ENCODE peak calls at places on chromosomes 11 and 22, in ten cellular contexts. Z is right lobe of liver, X is heart right ventricle, G is mammary epithelial cell, C is cardiac muscle cell, J is DND-41, Q is HAP-1, M is NT2/D1, V is fibroblast of lung, B is iPS DF 6.9. P is an unnamed sample.

GRCh38 chr22:29175312-29175835 is 30.3 kb upstream of the EMID1 start:
- DNase-seq in B (no peak), C (no peak), J (no peak), Q (no peak), X (no peak), V (no peak), Z (no peak), G (no peak), M (no peak), P (no peak)

GRCh38 chr11:43581370-43582023 is 99.0 kb upstream of the HSD17B12 start:
- DNase-seq in J (no peak), X (no peak), M (no peak), B (no peak), Q (no peak), V (no peak), C (no peak), Z (no peak), G (no peak), P (no peak)

GRCh38 chr11:15716550-15716949 is 601.8 kb downstream of the INSC start:
- DNase-seq in Q (no peak), Z (no peak), M (no peak), B (no peak), X (peak; percentile 17), G (peak; percentile 74), V (peak; percentile 71), J (no peak), C (peak; percentile 11), P (no peak)

GRCh38 chr22:37999640-38000272 is 15.4 kb upstream of the SOX10 start:
- DNase-seq in B (no peak), M (no peak), Z (no peak), V (peak; percentile 85), C (peak; percentile 69), Q (no peak), X (no peak), G (peak; percentile 96), J (peak; percentile 12), P (no peak)

GRCh38 chr22:21963790-21964211 is 11.2 kb upstream of the PPM1F start:
- DNase-seq in C (no peak), G (no peak), X (no peak), Z (peak; percentile 51), J (no peak), B (no peak), M (no peak), Q (no peak), V (no peak), P (no peak)

GRCh38 chr22:20237480-20238440 is 30.4 kb downstream of the RTN4R start:
- DNase-seq in M (no peak), X (no peak), V (no peak), Q (no peak), C (no peak), B (no peak), Z (no peak), J (peak; percentile 82), G (peak; percentile 21), P (no peak)

GRCh38 chr22:32202539-32203180 is 2.2 kb downstream of the RFPL2 start:
- DNase-seq in J (peak; percentile 19), V (peak; percentile 41), G (peak; percentile 51), Q (peak; percentile 44), C (peak; percentile 40), X (peak; percentile 18), B (no peak), M (peak; percentile 25), Z (peak; percentile 86), P (no peak)

GRCh38 chr11:23540101-23540561 is 679.9 kb upstream of the CCDC179 start:
- DNase-seq in J (peak; percentile 43), M (no peak), G (peak; percentile 32), X (no peak), C (peak; percentile 49), V (peak; percentile 77), B (peak; percentile 54), Z (no peak), Q (peak; percentile 47), P (no peak)

GRCh38 chr11:115869780-115870431 is 365.7 kb upstream of the CADM1 start:
- DNase-seq in J (no peak), X (no peak), B (peak; percentile 31), Q (peak; percentile 50), M (peak; percentile 57), V (peak; percentile 50), Z (no peak), C (peak; percentile 7), G (peak; percentile 17), P (no peak)

GRCh38 chr22:28246392-28246791 is 327.3 kb upstream of the PITPNB start:
- DNase-seq in Q (no peak), B (no peak), Z (no peak), J (no peak), M (no peak), C (peak; percentile 64), V (peak; percentile 97), X (no peak), G (no peak), P (no peak)

GRCh38 chr22:25402501-25403283 is 161.8 kb upstream of the GRK3 start:
- DNase-seq in M (no peak), J (no peak), V (peak; percentile 74), X (peak; percentile 73), Q (no peak), G (peak; percentile 34), B (no peak), Z (peak; percentile 91), C (peak; percentile 56), P (no peak)

GRCh38 chr11:126404367-126404766 is 48.9 kb downstream of the ST3GAL4 start:
- DNase-seq in B (no peak), C (no peak), Q (no peak), X (no peak), Z (no peak), V (no peak), M (peak; percentile 23), J (no peak), G (peak; percentile 20), P (no peak)

GRCh38 chr11:10529279-10529678 is 11.7 kb downstream of the RNF141 start:
- DNase-seq in C (no peak), M (no peak), V (peak; percentile 88), G (no peak), J (no peak), Z (no peak), X (no peak), B (no peak), Q (no peak), P (no peak)

GRCh38 chr22:27452916-27453315 is 348.6 kb downstream of the MN1 start:
- DNase-seq in X (no peak), J (no peak), Z (no peak), Q (no peak), B (no peak), G (no peak), M (no peak), C (no peak), V (no peak), P (no peak)

GRCh38 chr11:23336961-23337360 is 476.7 kb upstream of the CCDC179 start:
- DNase-seq in V (peak; percentile 55), X (no peak), Z (no peak), Q (no peak), C (no peak), B (no peak), J (no peak), G (no peak), M (no peak), P (no peak)

GRCh38 chr11:27933992-27934829 is 173.7 kb downstream of the KIF18A start:
- DNase-seq in B (no peak), G (peak; percentile 6), C (peak; percentile 62), V (peak; percentile 100), J (no peak), M (peak; percentile 79), Z (no peak), X (no peak), Q (no peak), P (no peak)

DNA sequence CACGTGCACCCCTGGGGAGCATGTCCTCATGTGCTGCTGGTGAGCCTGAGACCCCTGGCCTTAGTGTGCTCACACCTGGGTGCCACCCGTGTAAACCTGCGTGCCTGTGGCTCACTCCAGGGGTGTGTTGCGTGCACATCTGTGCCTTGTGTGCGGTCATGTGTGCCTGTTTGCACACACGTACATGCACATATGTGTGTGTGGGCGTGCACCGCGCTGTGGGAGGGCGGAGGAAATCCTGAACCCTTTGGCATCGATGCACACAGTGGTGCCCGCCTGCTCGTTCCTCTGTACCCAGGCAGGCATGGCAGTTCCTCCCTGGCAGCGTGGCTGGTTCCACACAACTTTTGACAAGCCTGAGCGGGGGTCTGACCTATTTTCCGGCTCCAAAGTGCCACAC is 1181.9 kb downstream of the BRD1 start:
- DNase-seq in M (no peak), V (no peak), Q (no peak), J (no peak), X (no peak), C (no peak), G (no peak), B (no peak), Z (no peak), P (no peak)
- H3K9me3 ChIP-seq in M (no peaks in the 10 kb centered on the region), V (no peaks in the 10 kb centered on the region), Q (no peaks in the 10 kb centered on the region), J (no peaks in the 10 kb centered on the region), X (no peaks in the 10 kb centered on the region), C (no peaks in the 10 kb centered on the region), G (peaks cover 58% of the 10 kb centered on the region), B (peaks cover 39% of the 10 kb centered on the region), Z (no peaks in the 10 kb centered on the region), P (no peaks in the 10 kb centered on the region)

DNA sequence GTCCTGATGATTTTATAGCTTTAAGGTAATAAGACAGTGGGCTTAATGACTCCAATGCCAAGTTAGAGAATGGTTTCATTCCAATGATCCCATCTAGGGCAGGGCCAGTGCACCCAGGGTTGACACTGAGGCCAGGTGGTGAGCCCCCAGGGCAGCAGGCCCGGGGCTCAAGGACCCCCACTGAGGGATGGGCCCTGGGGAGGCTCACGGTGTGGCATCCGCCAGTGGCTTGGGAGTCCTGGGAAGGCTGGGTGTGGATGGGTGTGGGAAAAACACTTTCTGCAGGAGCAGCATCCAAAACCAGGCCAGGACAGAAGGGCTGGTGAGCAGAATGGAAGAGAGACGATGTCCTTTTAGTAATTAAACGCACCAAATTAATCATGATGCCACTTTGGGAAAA is 626.3 kb downstream of the TBC1D22A start:
- DNase-seq in Z (peak; percentile 26), B (no peak), V (no peak), Q (no peak), M (no peak), X (no peak), J (no peak), G (no peak), C (no peak), P (no peak)
- H3K9me3 ChIP-seq in Z (no peaks in the 10 kb centered on the region), B (peaks cover 41% of the 10 kb centered on the region), V (no peaks in the 10 kb centered on the region), Q (no peaks in the 10 kb centered on the region), M (no peaks in the 10 kb centered on the region), X (no peaks in the 10 kb centered on the region), J (no peaks in the 10 kb centered on the region), G (peaks cover 73% of the 10 kb centered on the region), C (no peaks in the 10 kb centered on the region), P (no peaks in the 10 kb centered on the region)

DNA sequence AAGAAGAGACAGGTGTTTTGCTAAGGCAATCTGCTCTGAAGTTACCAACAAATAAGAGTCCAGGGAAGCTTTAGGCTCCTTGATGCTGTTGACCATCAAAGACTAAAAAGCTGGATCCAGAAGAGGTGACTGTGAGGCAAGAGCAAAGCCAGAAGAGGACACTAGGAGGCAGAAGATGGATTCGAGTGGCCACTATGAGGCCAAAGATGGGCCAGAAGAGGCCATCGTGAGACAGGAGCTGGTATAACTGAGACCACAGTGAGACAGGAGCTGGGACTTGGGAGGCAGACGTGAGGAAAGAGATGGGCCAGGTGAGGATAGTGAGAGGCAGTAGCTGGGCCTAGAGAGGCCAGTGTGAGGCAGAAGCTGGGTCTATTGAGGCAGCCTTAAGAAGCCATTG is 37.7 kb downstream of the OR4C45 start:
- DNase-seq in M (no peak), C (no peak), G (no peak), J (no peak), B (no peak), Q (no peak), V (no peak), Z (no peak), X (no peak), P (no peak)
- H3K9me3 ChIP-seq in M (peaks cover 47% of the 10 kb centered on the region), C (no peaks in the 10 kb centered on the region), G (peaks cover 39% of the 10 kb centered on the region), J (no peaks in the 10 kb centered on the region), B (peaks cover 27% of the 10 kb centered on the region), Q (no peaks in the 10 kb centered on the region), V (no peaks in the 10 kb centered on the region), Z (no peaks in the 10 kb centered on the region), X (no peaks in the 10 kb centered on the region), P (no peaks in the 10 kb centered on the region)

GRCh38 chr22:47432683-47433082 is 670.2 kb downstream of the TBC1D22A start:
- DNase-seq in V (no peak), Z (no peak), J (no peak), X (no peak), G (no peak), M (no peak), B (no peak), C (no peak), Q (no peak), P (no peak)
- H3K9me3 ChIP-seq in V (no peaks in the 10 kb centered on the region), Z (no peaks in the 10 kb centered on the region), J (no peaks in the 10 kb centered on the region), X (peaks cover 7% of the 10 kb centered on the region), G (peaks cover 21% of the 10 kb centered on the region), M (peaks cover 14% of the 10 kb centered on the region), B (peaks cover 16% of the 10 kb centered on the region), C (no peaks in the 10 kb centered on the region), Q (no peaks in the 10 kb centered on the region), P (no peaks in the 10 kb centered on the region)

P was measured in T-helper 17 cell.